ENCODE peak calls at places on chromosomes 5 and 9, in four cellular contexts. A is CD4-positive, alpha-beta memory T cell; I is BJ; P is IMR-90. F is an unnamed sample. For H3K27me3 and H3K36me3, the result is how much of the 10 kb centered on the place peaks cover.

GRCh38 chr5:42950466-42951168 is 89.5 kb downstream of the ANXA2R start:
- DNase-seq in A (peak), I (peak), P (peak), F (peak)

GRCh38 chr9:124881138-124881743 is 19.3 kb downstream of the ARPC5L start:
- DNase-seq in A (no peak), I (no peak), P (no peak), F (no peak)

GRCh38 chr5:172607213-172607793 is 33.8 kb upstream of the NEURL1B start:
- DNase-seq in A (no peak), I (no peak), P (peak), F (no peak)

GRCh38 chr9:14153310-14153720 is 160.6 kb downstream of the NFIB start:
- DNase-seq in A (no peak), I (no peak), P (no peak), F (no peak)

GRCh38 chr9:26078706-26079105 is 400.5 kb upstream of the TUSC1 start:
- DNase-seq in A (no peak), I (no peak), P (no peak), F (no peak)

GRCh38 chr5:175895701-175896102 is 24.3 kb downstream of the CPLX2 start:
- DNase-seq in A (peak), I (no peak), P (no peak), F (peak)

GRCh38 chr9:118644066-118644465 is 725.2 kb downstream of the BRINP1 start:
- DNase-seq in A (no peak), I (no peak), P (no peak), F (no peak)

GRCh38 chr9:79403495-79403894 is 168.3 kb upstream of the TLE4 start:
- DNase-seq in A (no peak), I (no peak), P (no peak), F (no peak)

GRCh38 chr5:90562331-90562730 is 3.7 kb downstream of the ADGRV1 start:
- DNase-seq in A (no peak), I (no peak), P (no peak), F (no peak)

GRCh38 chr5:15995206-15996052 is 184.2 kb downstream of the MARCHF11 start:
- DNase-seq in A (no peak), I (no peak), P (peak), F (peak)

GRCh38 chr9:128689820-128690683 is 1.0 kb downstream of the SET start:
- DNase-seq in A (peak), I (no peak), P (peak), F (peak)

GRCh38 chr5:90134892-90135291 is 274.7 kb downstream of the CETN3 start:
- DNase-seq in A (no peak), I (no peak), P (peak), F (no peak)

GRCh38 chr9:94135222-94135621 is 51.0 kb downstream of the PTPDC1 start:
- DNase-seq in A (no peak), I (peak), P (peak), F (no peak)

GRCh38 chr9:42388846-42389245 is 205.4 kb downstream of the SPATA31A6 start:
- DNase-seq in A (no peak), I (no peak), P (no peak), F (peak)

GRCh38 chr9:101408374-101409078 is 9.9 kb downstream of the ZNF189 start:
- DNase-seq in A (no peak), I (no peak), P (no peak), F (no peak)

GRCh38 chr9:127904888-127905728 is 5.7 kb upstream of the ST6GALNAC6 start:
- DNase-seq in A (peak), I (no peak), P (no peak), F (no peak)

GRCh38 chr9:86700601-86701000 is 246.7 kb downstream of the GAS1 start:
- DNase-seq in A (no peak), I (no peak), P (peak), F (no peak)

GRCh38 chr5:88644676-88645075 is 238.3 kb downstream of the MEF2C start:
- DNase-seq in A (no peak), I (no peak), P (no peak), F (no peak)

GRCh38 chr5:89313804-89314588 is 431.0 kb upstream of the MEF2C start:
- DNase-seq in A (no peak), I (peak), P (peak), F (no peak)

GRCh38 chr5:96657068-96657467 is 5.1 kb upstream of the CAST start:
- DNase-seq in A (peak), I (peak), P (peak), F (no peak)

GRCh38 chr9:109181284-109181683 is 14.2 kb upstream of the FRRS1L start:
- DNase-seq in A (peak), I (no peak), P (no peak), F (no peak)

GRCh38 chr5:170907758-170908157 is 45.9 kb downstream of the RANBP17 start:
- DNase-seq in A (no peak), I (no peak), P (peak), F (no peak)

GRCh38 chr9:105006514-105006913 is 78.6 kb upstream of the ABCA1 start:
- DNase-seq in A (no peak), I (no peak), P (no peak), F (no peak)

GRCh38 chr5:123814796-123815479 is 303.0 kb downstream of the CSNK1G3 start:
- DNase-seq in A (no peak), I (no peak), P (peak), F (peak)
- H3K4me3 ChIP-seq in A (no peak), I (no peak), P (no peak), F (no peak)

GRCh38 chr9:859251-859650 is 17.8 kb downstream of the DMRT1 start:
- DNase-seq in A (no peak), I (no peak), P (no peak), F (no peak)
- H3K27me3 ChIP-seq in A (under half), I (under half), P (under half), F (under half)

GRCh38 chr9:137986268-137987099 is 108.9 kb downstream of the CACNA1B start:
- DNase-seq in A (no peak), I (no peak), P (no peak), F (peak)

GRCh38 chr9:137982132-137982666 is 104.6 kb downstream of the CACNA1B start:
- DNase-seq in A (no peak), I (no peak), P (no peak), F (no peak)

GRCh38 chr9:137984520-137985257 is 107.1 kb downstream of the CACNA1B start:
- DNase-seq in A (no peak), I (no peak), P (no peak), F (no peak)

GRCh38 chr9:137985637-137986071 is 108.1 kb downstream of the CACNA1B start:
- DNase-seq in A (no peak), I (no peak), P (no peak), F (peak)

DNA sequence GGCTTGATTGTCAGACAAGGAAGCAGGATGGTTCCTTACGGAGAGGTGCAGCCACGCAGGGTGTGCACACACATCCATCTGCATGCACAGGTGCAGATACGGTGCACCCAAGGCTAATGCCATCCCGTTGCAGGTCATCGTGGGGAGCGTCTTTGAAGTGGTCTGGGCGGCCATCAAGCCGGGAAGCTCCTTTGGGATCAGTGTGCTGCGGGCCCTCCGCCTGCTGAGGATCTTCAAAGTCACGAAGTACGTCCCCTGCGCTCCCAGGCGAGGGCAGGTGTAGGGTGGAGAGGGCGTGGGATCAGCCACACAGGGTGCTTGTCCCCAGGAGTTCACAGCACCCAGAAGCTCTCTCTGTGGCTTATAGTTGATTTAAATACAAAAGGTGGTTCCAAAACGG is 106.4 kb downstream of the CACNA1B start:
- DNase-seq in A (no peak), I (no peak), P (no peak), F (no peak)
- H3K36me3 ChIP-seq in A (under half), I (under half), P (under half), F (under half)

GRCh38 chr5:178994580-178995340 is at the start of gene GRM6:
- DNase-seq in A (no peak), I (no peak), P (no peak), F (peak)
- H3K4me3 ChIP-seq in A (no peak), I (no peak), P (no peak), F (peak)